ENCODE peak calls at places on chromosomes 12 and 14, in ten cellular contexts. N, Y, P, O, Z, M, F, K, Q and E are unnamed samples.
A peak's percentile ranks its signal among the peaks of the same experiment; 100 is the strongest.

GRCh38 chr14:94574336-94574735 is 6.9 kb upstream of the SERPINA5 start:
- DNase-seq in N (no peak), Y (no peak), P (no peak), O (no peak), Z (no peak), M (no peak), F (no peak), K (no peak), Q (no peak), E (no peak)

GRCh38 chr14:63178912-63179311 is 25.3 kb upstream of the RHOJ start:
- DNase-seq in N (no peak), Y (peak; percentile 46), P (no peak), O (no peak), Z (no peak), M (no peak), F (no peak), K (no peak), Q (no peak), E (no peak)

GRCh38 chr12:65565601-65566560 is 258.4 kb upstream of the HMGA2 start:
- DNase-seq in N (no peak), Y (peak; percentile 99), P (no peak), O (no peak), Z (no peak), M (no peak), F (no peak), K (no peak), Q (no peak), E (no peak)

GRCh38 chr12:69026341-69026740 is 93.4 kb upstream of the CPM start:
- DNase-seq in N (no peak), Y (no peak), P (no peak), O (no peak), Z (no peak), M (no peak), F (no peak), K (no peak), Q (no peak), E (no peak)

GRCh38 chr14:23056956-23057756 is at the start of gene CDH24:
- DNase-seq in N (peak; percentile 76), Y (peak; percentile 57), P (peak; percentile 86), O (peak; percentile 83), Z (no peak), M (peak; percentile 86), F (no peak), K (no peak), Q (peak; percentile 78), E (peak; percentile 82)

GRCh38 chr14:64870160-64870559 is 9.5 kb downstream of the SPTB start:
- DNase-seq in N (no peak), Y (no peak), P (no peak), O (no peak), Z (no peak), M (no peak), F (no peak), K (no peak), Q (no peak), E (no peak)

GRCh38 chr14:50520947-50521815 is 11.2 kb downstream of the MAP4K5 start:
- DNase-seq in N (no peak), Y (peak; percentile 95), P (no peak), O (no peak), Z (no peak), M (no peak), F (no peak), K (no peak), Q (no peak), E (peak; percentile 55)

GRCh38 chr12:66804555-66804954 is 125.7 kb upstream of the GRIP1 start:
- DNase-seq in N (no peak), Y (no peak), P (no peak), O (no peak), Z (no peak), M (no peak), F (no peak), K (no peak), Q (no peak), E (no peak)

GRCh38 chr12:32896438-32897275 is at the start of gene PKP2:
- DNase-seq in N (peak; percentile 59), Y (no peak), P (peak; percentile 92), O (peak; percentile 83), Z (peak; percentile 77), M (no peak), F (peak; percentile 80), K (peak; percentile 72), Q (peak; percentile 18), E (peak; percentile 95)

GRCh38 chr12:55705802-55706402 is 1.8 kb downstream of the ITGA7 start:
- DNase-seq in N (no peak), Y (no peak), P (no peak), O (peak; percentile 72), Z (no peak), M (no peak), F (no peak), K (no peak), Q (no peak), E (no peak)

GRCh38 chr14:49052516-49052915 is 533.7 kb downstream of the RPS29 start:
- DNase-seq in N (no peak), Y (peak; percentile 80), P (no peak), O (no peak), Z (no peak), M (no peak), F (no peak), K (no peak), Q (no peak), E (no peak)

DNA sequence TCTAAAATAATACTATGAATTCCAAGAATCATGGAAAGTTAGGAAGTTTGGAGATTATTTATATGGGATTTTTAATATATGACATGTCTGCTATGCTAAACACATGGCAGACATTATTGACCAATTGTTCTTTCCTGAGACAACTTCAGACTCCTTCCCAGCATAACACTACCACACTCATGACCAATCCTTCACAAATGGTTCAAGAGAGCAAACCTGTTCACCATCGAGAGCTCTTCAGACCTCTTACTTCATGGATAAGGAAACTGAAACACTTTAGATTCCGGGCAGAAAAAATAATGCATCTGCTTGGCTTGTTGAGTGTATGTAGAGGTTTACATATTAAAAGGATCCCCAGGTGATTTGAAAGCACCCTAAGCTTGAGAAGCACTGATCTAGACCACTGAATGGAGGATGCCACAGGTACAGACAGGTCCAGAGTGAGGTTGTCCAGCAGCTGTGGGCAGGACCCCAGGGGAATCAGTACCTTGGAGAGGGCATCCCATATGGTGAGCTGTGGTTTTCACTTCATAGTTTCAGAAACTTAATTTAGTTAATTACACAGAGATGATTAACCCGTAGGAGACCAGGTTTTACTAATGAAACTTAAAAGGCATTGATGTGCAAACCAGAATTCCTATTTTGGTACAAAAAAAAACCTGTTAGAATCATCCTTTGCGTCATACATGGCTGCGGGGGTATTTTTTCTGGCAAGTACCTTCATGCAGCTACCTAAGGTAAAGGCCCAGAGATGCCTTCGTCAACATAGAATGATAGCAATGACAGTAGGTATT is 159.1 kb downstream of the DACT1 start:
- DNase-seq in N (no peak), Y (peak; percentile 16), P (no peak), O (no peak), Z (no peak), M (no peak), F (no peak), K (no peak), Q (no peak), E (no peak)
- TF ChIP-seq POLR2A in N (no peak), Y (no peak), P (no peak), O (no peak), Z (no peak), M (no peak), F (no peak), K (no peak), Q (no peak), E (no peak)

DNA sequence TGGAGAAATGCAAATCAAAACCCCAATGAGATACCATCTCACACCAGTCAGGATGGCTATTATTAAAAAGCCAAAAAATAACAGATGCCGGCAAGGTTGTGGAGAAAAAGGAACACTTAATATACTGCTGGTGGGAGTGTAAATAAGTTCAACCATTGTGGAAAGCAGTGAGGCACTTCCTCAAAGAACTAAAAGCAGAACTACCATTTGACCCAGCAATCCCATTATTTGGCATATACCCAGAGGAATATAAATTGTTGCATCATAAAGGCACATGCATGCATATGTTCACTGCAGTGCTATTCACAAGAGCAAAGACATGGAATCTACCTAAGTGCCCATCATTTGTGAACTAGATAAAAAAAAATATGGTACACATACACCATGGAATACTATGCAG is 59.9 kb downstream of the MGST1 start:
- DNase-seq in N (no peak), Y (no peak), P (no peak), O (no peak), Z (no peak), M (no peak), F (no peak), K (no peak), Q (no peak), E (no peak)
- H3K36me3 ChIP-seq in N (no peaks in the 10 kb centered on the region), Y (no peaks in the 10 kb centered on the region), P (no peaks in the 10 kb centered on the region), O (no peaks in the 10 kb centered on the region), Z (no peaks in the 10 kb centered on the region), M (no peaks in the 10 kb centered on the region), F (no peaks in the 10 kb centered on the region), K (no peaks in the 10 kb centered on the region), Q (no peaks in the 10 kb centered on the region), E (no peaks in the 10 kb centered on the region)

DNA sequence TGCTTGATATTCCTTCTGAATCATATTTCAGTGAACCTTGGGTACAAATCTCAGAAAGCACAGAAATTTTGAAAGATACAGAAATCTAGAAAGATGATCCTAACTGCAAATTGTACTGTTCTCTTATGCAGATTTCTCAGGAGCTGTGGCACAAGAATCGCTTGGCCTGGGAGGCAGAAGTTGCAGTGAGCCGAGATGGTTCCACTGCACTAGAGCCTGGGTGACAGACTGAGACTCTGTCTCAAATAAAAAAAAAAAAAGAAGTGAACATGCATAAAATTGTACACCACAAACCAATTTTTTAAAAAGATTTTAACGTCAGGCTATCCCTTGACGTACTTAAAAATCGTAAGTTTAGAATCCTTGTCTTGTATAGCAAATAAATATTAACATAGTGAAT is 31.3 kb downstream of the SCAF11 start:
- DNase-seq in N (no peak), Y (no peak), P (no peak), O (no peak), Z (no peak), M (no peak), F (no peak), K (no peak), Q (no peak), E (no peak)
- TF ChIP-seq POLR2A in N (no peak), Y (no peak), P (no peak), O (no peak), Z (no peak), M (no peak), F (no peak), K (no peak), Q (no peak), E (no peak)

GRCh38 chr12:6852651-6853354 is 853 bp downstream of the USP5 start:
- DNase-seq in N (no peak), Y (peak; percentile 79), P (no peak), O (peak; percentile 66), Z (no peak), M (peak; percentile 84), F (peak; percentile 35), K (no peak), Q (no peak), E (peak; percentile 22)

GRCh38 chr12:6851921-6852650 is at the start of gene USP5:
- DNase-seq in N (peak; percentile 99), Y (peak; percentile 100), P (peak; percentile 99), O (peak; percentile 94), Z (peak; percentile 98), M (peak; percentile 100), F (peak; percentile 98), K (peak; percentile 99), Q (peak; percentile 99), E (peak; percentile 99)

GRCh38 chr12:6855322-6855721 is 3.4 kb downstream of the USP5 start:
- DNase-seq in N (no peak), Y (no peak), P (no peak), O (no peak), Z (no peak), M (no peak), F (no peak), K (no peak), Q (no peak), E (no peak)

GRCh38 chr12:6853626-6854025 is 1.7 kb downstream of the USP5 start:
- DNase-seq in N (no peak), Y (no peak), P (no peak), O (no peak), Z (no peak), M (no peak), F (no peak), K (no peak), Q (no peak), E (no peak)

GRCh38 chr12:6854036-6854435 is 2.1 kb downstream of the USP5 start:
- DNase-seq in N (no peak), Y (no peak), P (no peak), O (no peak), Z (no peak), M (no peak), F (peak; percentile 78), K (no peak), Q (no peak), E (no peak)
- H3K36me3 ChIP-seq in N (peaks cover 38% of the 10 kb centered on the region), Y (peaks cover 40% of the 10 kb centered on the region), P (no peaks in the 10 kb centered on the region), O (peaks cover 10% of the 10 kb centered on the region), Z (no peaks in the 10 kb centered on the region), M (peaks cover 31% of the 10 kb centered on the region), F (peaks cover 52% of the 10 kb centered on the region), K (peaks cover 38% of the 10 kb centered on the region), Q (no peaks in the 10 kb centered on the region), E (peaks cover 16% of the 10 kb centered on the region)